ENCODE peak calls at places on chromosomes 11 and 22, in six cellular contexts. O is dermis blood vessel endothelial cell; J is NCI-H82; H is uterus; K is stimulated activated effector memory CD8-positive, alpha-beta T cell treated with anti-CD3 and anti-CD28 coated beads, Interleukin-12 subunit alpha, Interleukin-12 subunit beta, amount 100 ng/mL, for 72 hours; Z is NCI-H187. L is an unnamed sample.

GRCh38 chr11:120579601-120580000 is 68.1 kb downstream of the GRIK4 start:
- DNase-seq in O (no peak), J (no peak), H (no peak), K (no peak), Z (no peak), L (no peak)

GRCh38 chr11:93935826-93936225 is 85.3 kb upstream of the HEPHL1 start:
- DNase-seq in O (no peak), J (no peak), H (no peak), K (no peak), Z (peak), L (no peak)

GRCh38 chr11:72381584-72382090 is 52.7 kb downstream of the CLPB start:
- DNase-seq in O (no peak), J (no peak), H (no peak), K (no peak), Z (no peak), L (no peak)

GRCh38 chr11:27839226-27839913 is 139.1 kb upstream of the BDNF start:
- DNase-seq in O (peak), J (peak), H (no peak), K (no peak), Z (no peak), L (no peak)

GRCh38 chr11:14687456-14687855 is 43.9 kb downstream of the PDE3B start:
- DNase-seq in O (no peak), J (peak), H (no peak), K (no peak), Z (no peak), L (no peak)

GRCh38 chr22:50620861-50621490 is 7.0 kb downstream of the ARSA start:
- DNase-seq in O (no peak), J (no peak), H (no peak), K (peak), Z (no peak), L (no peak)

GRCh38 chr11:100383357-100383865 is 303.7 kb upstream of the ARHGAP42 start:
- DNase-seq in O (no peak), J (no peak), H (no peak), K (no peak), Z (no peak), L (no peak)

GRCh38 chr11:131748146-131749050 is 378.0 kb downstream of the NTM start:
- DNase-seq in O (peak), J (peak), H (peak), K (peak), Z (peak), L (no peak)

GRCh38 chr22:50670914-50671538 is 1.6 kb upstream of the SHANK3 start:
- DNase-seq in O (no peak), J (no peak), H (no peak), K (no peak), Z (no peak), L (no peak)

GRCh38 chr11:86954288-86955110 is 696 bp downstream of the FZD4 start:
- DNase-seq in O (peak), J (peak), H (peak), K (no peak), Z (no peak), L (no peak)

L was measured in GM18507.